ENCODE peak calls at places on chromosomes 5 and 9, in four cellular contexts. L, P, A and Z are unnamed samples.

GRCh38 chr5:67315082-67315801 is 118.6 kb upstream of the CD180 start:
- DNase-seq in P (no peak), L (no peak), A (peak), Z (no peak)

GRCh38 chr9:134776080-134776796 is 104.4 kb upstream of the FCN2 start:
- DNase-seq in L (no peak), P (no peak), A (no peak), Z (no peak)

GRCh38 chr5:78671609-78672008 is 23.0 kb upstream of the LHFPL2 start:
- DNase-seq in P (peak), L (no peak), A (no peak), Z (no peak)

GRCh38 chr9:78437721-78438610 is 141.0 kb downstream of the PSAT1 start:
- DNase-seq in A (no peak), P (no peak), L (no peak), Z (peak)

GRCh38 chr9:6902423-6902822 is 144.7 kb downstream of the KDM4C start:
- DNase-seq in P (no peak), A (no peak), L (no peak), Z (no peak)

GRCh38 chr9:12695474-12695873 is 2.3 kb downstream of the TYRP1 start:
- DNase-seq in A (no peak), L (no peak), P (no peak), Z (no peak)

GRCh38 chr9:13718086-13718485 is 438.6 kb upstream of the MPDZ start:
- DNase-seq in A (no peak), P (no peak), L (no peak), Z (no peak)

GRCh38 chr5:118862596-118862995 is 125.8 kb downstream of the DTWD2 start:
- DNase-seq in L (no peak), A (no peak), P (no peak), Z (no peak)

GRCh38 chr9:104608336-104608735 is 2.9 kb upstream of the OR13C2 start:
- DNase-seq in P (no peak), A (peak), L (no peak), Z (no peak)

GRCh38 chr9:125433461-125434001 is 171.9 kb downstream of the GAPVD1 start:
- DNase-seq in P (peak), A (no peak), L (no peak), Z (no peak)

GRCh38 chr9:134253596-134254205 is 72.6 kb upstream of the RXRA start:
- DNase-seq in L (no peak), P (no peak), A (no peak), Z (no peak)

GRCh38 chr5:124806026-124806856 is 59.8 kb upstream of the ZNF608 start:
- DNase-seq in P (peak), L (no peak), A (peak), Z (peak)

GRCh38 chr9:98502976-98503325 is 205.8 kb downstream of the GABBR2 start:
- DNase-seq in P (no peak), A (no peak), L (no peak), Z (no peak)

GRCh38 chr5:43891112-43891511 is 288.1 kb downstream of the NNT start:
- DNase-seq in A (no peak), L (no peak), P (no peak), Z (no peak)

GRCh38 chr5:173567548-173567947 is 48.9 kb downstream of the BOD1 start:
- DNase-seq in L (no peak), A (no peak), P (no peak), Z (no peak)

GRCh38 chr5:166369817-166370216 is 1921.6 kb upstream of the WWC1 start:
- DNase-seq in L (no peak), A (no peak), P (no peak), Z (no peak)

GRCh38 chr5:135038829-135039525 is 4.9 kb upstream of the PITX1 start:
- DNase-seq in P (peak), L (no peak), A (no peak), Z (no peak)

GRCh38 chr5:177416334-177416733 is 7.0 kb upstream of the F12 start:
- DNase-seq in A (no peak), L (no peak), P (no peak), Z (no peak)